ENCODE peak calls at places on chromosomes 5 and 9, in six cellular contexts. Z is kidney epithelial cell, K is progenitor cell of endocrine pancreas, V is fibroblast of lung, P is BJ, E is NCI-H2227 treated with DMSO at 0.1 percent for 48 hours. W is an unnamed sample.

GRCh38 chr5:39017504-39017903 is 56.7 kb downstream of the RICTOR start:
- DNase-seq in K (no peak), Z (no peak), P (no peak), E (no peak), V (no peak), W (no peak)

GRCh38 chr9:131258698-131259431 is 17.4 kb downstream of the FAM78A start:
- DNase-seq in P (no peak), Z (no peak), E (no peak), V (no peak), K (no peak), W (no peak)

GRCh38 chr9:96493757-96494156 is 43.8 kb downstream of the HABP4 start:
- DNase-seq in E (no peak), P (no peak), Z (no peak), V (no peak), K (no peak), W (no peak)

GRCh38 chr5:56838409-56839039 is 23.2 kb downstream of the MAP3K1 start:
- DNase-seq in K (no peak), V (peak), Z (no peak), P (peak), E (no peak), W (no peak)

GRCh38 chr5:157463621-157464407 is 3.8 kb downstream of the NIPAL4 start:
- DNase-seq in Z (no peak), E (peak), P (peak), K (no peak), V (peak), W (no peak)

GRCh38 chr5:55911784-55912653 is 60.9 kb downstream of the IL31RA start:
- DNase-seq in V (peak), Z (no peak), P (no peak), K (no peak), E (no peak), W (no peak)

GRCh38 chr5:180208435-180209081 is 453 bp downstream of the RASGEF1C start:
- DNase-seq in Z (no peak), K (no peak), E (no peak), V (no peak), P (no peak), W (peak)

GRCh38 chr5:93644760-93645159 is 61.7 kb downstream of the NR2F1 start:
- DNase-seq in K (no peak), V (no peak), P (no peak), E (no peak), Z (no peak), W (no peak)

GRCh38 chr9:109821711-109822110 is 41.7 kb downstream of the PALM2AKAP2 start:
- DNase-seq in Z (no peak), P (no peak), V (no peak), E (no peak), K (no peak), W (no peak)

GRCh38 chr9:133597316-133597957 is 11.8 kb downstream of the FAM163B start:
- DNase-seq in E (no peak), K (no peak), P (no peak), V (peak), Z (no peak), W (no peak)

GRCh38 chr5:52804978-52805377 is 17.3 kb downstream of the ITGA1 start:
- DNase-seq in Z (no peak), E (no peak), K (no peak), V (no peak), P (no peak), W (no peak)

GRCh38 chr9:130433168-130433946 is 11.4 kb upstream of the ASS1 start:
- DNase-seq in K (peak), P (no peak), Z (no peak), V (peak), E (peak), W (no peak)

GRCh38 chr9:92948632-92949031 is 1.3 kb downstream of the FGD3 start:
- DNase-seq in P (no peak), E (no peak), Z (no peak), V (no peak), K (no peak), W (no peak)

GRCh38 chr9:137422668-137423000 is 328 bp downstream of the EXD3 start:
- DNase-seq in P (no peak), E (no peak), V (no peak), Z (no peak), K (no peak), W (no peak)

GRCh38 chr5:135594416-135594960 is 15.7 kb upstream of the CXCL14 start:
- DNase-seq in P (no peak), K (no peak), Z (no peak), E (no peak), V (no peak), W (no peak)

GRCh38 chr5:71767661-71768060 is 48.6 kb downstream of the CARTPT start:
- DNase-seq in Z (no peak), K (no peak), V (no peak), P (no peak), E (no peak), W (no peak)

GRCh38 chr5:111234125-111234524 is 9.9 kb downstream of the CAMK4 start:
- DNase-seq in K (no peak), Z (no peak), P (no peak), E (no peak), V (no peak), W (no peak)

GRCh38 chr9:98231770-98232478 is 23.5 kb downstream of the TBC1D2 start:
- DNase-seq in Z (no peak), K (no peak), V (peak), E (no peak), P (no peak), W (no peak)

GRCh38 chr9:4713849-4714248 is 27.2 kb downstream of the AK3 start:
- DNase-seq in E (no peak), V (no peak), K (no peak), P (no peak), Z (no peak), W (no peak)

GRCh38 chr5:93225748-93226147 is 355.3 kb downstream of the NR2F1-AS1 start:
- DNase-seq in P (no peak), V (no peak), Z (no peak), K (no peak), E (no peak), W (no peak)

GRCh38 chr5:174311531-174312269 is 266.2 kb downstream of the NSG2 start:
- DNase-seq in Z (no peak), E (peak), V (peak), P (no peak), K (peak), W (peak)

GRCh38 chr5:83925321-83925877 is 204.7 kb upstream of the HAPLN1 start:
- DNase-seq in E (no peak), K (no peak), V (peak), P (peak), Z (peak), W (no peak)

GRCh38 chr5:170741801-170742200 is 41.7 kb upstream of the GABRP start:
- DNase-seq in V (no peak), Z (no peak), K (no peak), E (no peak), P (no peak), W (no peak)

GRCh38 chr9:2625427-2625826 is 3.8 kb downstream of the VLDLR start:
- DNase-seq in E (no peak), K (no peak), V (no peak), P (no peak), Z (no peak), W (no peak)

GRCh38 chr9:83355729-83356128 is 182.5 kb downstream of the FRMD3 start:
- DNase-seq in K (no peak), P (no peak), V (no peak), E (no peak), Z (no peak), W (no peak)

GRCh38 chr9:129253820-129254381 is 75.8 kb upstream of the IER5L start:
- DNase-seq in K (no peak), E (no peak), V (no peak), P (no peak), Z (no peak), W (no peak)

GRCh38 chr9:28301281-28301680 is 728.0 kb upstream of the C9orf72 start:
- DNase-seq in Z (no peak), E (no peak), P (no peak), K (no peak), V (no peak), W (no peak)

GRCh38 chr9:19464764-19465570 is 56.2 kb downstream of the ACER2 start:
- DNase-seq in V (peak), K (peak), P (no peak), Z (peak), E (peak), W (peak)

GRCh38 chr5:118042076-118042475 is 946.3 kb downstream of the DTWD2 start:
- DNase-seq in V (peak), K (no peak), P (no peak), E (no peak), Z (no peak), W (no peak)

GRCh38 chr5:96157841-96158291 is 196.2 kb upstream of the ELL2 start:
- DNase-seq in V (no peak), K (no peak), E (no peak), Z (no peak), P (no peak), W (no peak)

GRCh38 chr5:140694276-140694675 is 3.0 kb downstream of the HARS2 start:
- DNase-seq in P (no peak), K (no peak), E (no peak), Z (no peak), V (peak), W (no peak)

W was measured in 8988T.